ENCODE peak calls at places on chromosomes 2 and 18, in four cellular contexts. E is GM12878, O is GM12891, P is spleen. I is an unnamed sample.

GRCh38 chr2:215966274-215966673 is 47.1 kb downstream of the MREG start:
- DNase-seq in E (no peak), O (no peak), P (no peak), I (no peak)

GRCh38 chr2:63514781-63515180 is 73.5 kb downstream of the WDPCP start:
- DNase-seq in E (no peak), O (no peak), P (no peak), I (no peak)

GRCh38 chr2:10297950-10298349 is 4.8 kb upstream of the HPCAL1 start:
- DNase-seq in E (no peak), O (no peak), P (no peak), I (no peak)

GRCh38 chr2:64260817-64261216 is 116.6 kb upstream of the PELI1 start:
- DNase-seq in E (peak), O (no peak), P (peak), I (peak)

GRCh38 chr2:42513252-42513918 is 19.6 kb upstream of the KCNG3 start:
- DNase-seq in E (no peak), O (no peak), P (no peak), I (no peak)

GRCh38 chr2:165162466-165162865 is 41.4 kb downstream of the SCN3A start:
- DNase-seq in E (no peak), O (no peak), P (no peak), I (no peak)

GRCh38 chr2:158818511-158818910 is 23.4 kb downstream of the DAPL1 start:
- DNase-seq in E (no peak), O (no peak), P (no peak), I (no peak)

GRCh38 chr2:226466589-226466988 is 333.0 kb downstream of the IRS1 start:
- DNase-seq in E (no peak), O (no peak), P (no peak), I (no peak)

GRCh38 chr2:8580316-8581047 is 101.4 kb upstream of the ID2 start:
- DNase-seq in E (no peak), O (no peak), P (peak), I (no peak)

GRCh38 chr2:127564429-127565260 is 29.2 kb downstream of the MYO7B start:
- DNase-seq in E (no peak), O (no peak), P (peak), I (no peak)

GRCh38 chr18:1292167-1292566 is 387.5 kb downstream of the ADCYAP1 start:
- DNase-seq in E (no peak), O (no peak), P (no peak), I (no peak)

GRCh38 chr2:63520793-63521192 is 67.5 kb downstream of the WDPCP start:
- DNase-seq in E (no peak), O (no peak), P (no peak), I (no peak)

GRCh38 chr2:53970095-53970897 is 497 bp downstream of the PSME4 start:
- DNase-seq in E (no peak), O (no peak), P (no peak), I (peak)

GRCh38 chr2:131521961-131522781 is 5.5 kb upstream of the CCDC74A start:
- DNase-seq in E (no peak), O (no peak), P (peak), I (no peak)

GRCh38 chr2:96927420-96928171 is 57.7 kb upstream of the SEMA4C start:
- DNase-seq in E (no peak), O (no peak), P (no peak), I (peak)

GRCh38 chr2:107511970-107512789 is 314.5 kb upstream of the RGPD4 start:
- DNase-seq in E (no peak), O (no peak), P (no peak), I (no peak)

GRCh38 chr18:13624563-13625237 is 101.7 kb downstream of the FAM210A start:
- DNase-seq in E (no peak), O (no peak), P (peak), I (no peak)

GRCh38 chr18:44887227-44887631 is 206.5 kb downstream of the SETBP1 start:
- DNase-seq in E (peak), O (peak), P (no peak), I (no peak)

GRCh38 chr2:26088038-26088643 is 54.3 kb downstream of the RAB10 start:
- DNase-seq in E (no peak), O (no peak), P (no peak), I (no peak)

GRCh38 chr2:28163627-28164279 is 228.9 kb upstream of the FOSL2 start:
- DNase-seq in E (no peak), O (no peak), P (no peak), I (no peak)

GRCh38 chr2:102141915-102142828 is at the start of gene IL1R1:
- DNase-seq in E (no peak), O (peak), P (peak), I (peak)

GRCh38 chr2:52391576-52391975 is 1359.6 kb upstream of the NRXN1 start:
- DNase-seq in E (no peak), O (no peak), P (no peak), I (no peak)

GRCh38 chr2:113309655-113310387 is 31.1 kb upstream of the PAX8 start:
- DNase-seq in E (no peak), O (no peak), P (no peak), I (no peak)

GRCh38 chr2:113304702-113305101 is 26.0 kb upstream of the PAX8 start:
- DNase-seq in E (no peak), O (no peak), P (no peak), I (no peak)

GRCh38 chr2:113305146-113305545 is 26.4 kb upstream of the PAX8 start:
- DNase-seq in E (no peak), O (no peak), P (no peak), I (no peak)
- TF ChIP-seq POLR2AphosphoS5 in E (no peak), O (no peak), P (no peak), I (no peak)

DNA sequence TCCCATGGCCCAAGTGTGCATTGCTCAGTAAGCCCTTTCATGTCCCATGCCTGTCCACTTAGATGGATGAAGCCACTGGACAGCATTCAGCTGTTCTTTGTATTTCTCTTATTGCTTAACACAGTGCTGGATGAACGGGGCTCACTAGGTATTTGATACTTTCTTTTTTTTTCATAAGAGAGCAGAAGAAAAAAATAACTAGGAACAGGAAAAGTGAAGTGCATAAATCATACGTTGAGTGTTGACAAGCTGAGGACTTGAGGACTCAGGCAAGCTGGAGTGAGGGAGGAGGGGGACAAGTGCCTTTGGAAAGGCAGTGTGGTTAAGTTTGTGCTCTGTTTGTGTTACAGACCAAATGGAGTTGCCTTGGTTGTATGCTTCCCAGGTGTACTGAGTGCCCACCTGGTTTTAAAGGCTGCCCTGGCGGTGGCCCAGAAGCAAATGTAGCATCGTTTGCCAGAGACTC is 240.8 kb downstream of the PRKCE start:
- DNase-seq in E (no peak), O (no peak), P (no peak), I (no peak)
- TF ChIP-seq POLR2AphosphoS5 in E (no peak), O (no peak), P (no peak), I (no peak)

DNA sequence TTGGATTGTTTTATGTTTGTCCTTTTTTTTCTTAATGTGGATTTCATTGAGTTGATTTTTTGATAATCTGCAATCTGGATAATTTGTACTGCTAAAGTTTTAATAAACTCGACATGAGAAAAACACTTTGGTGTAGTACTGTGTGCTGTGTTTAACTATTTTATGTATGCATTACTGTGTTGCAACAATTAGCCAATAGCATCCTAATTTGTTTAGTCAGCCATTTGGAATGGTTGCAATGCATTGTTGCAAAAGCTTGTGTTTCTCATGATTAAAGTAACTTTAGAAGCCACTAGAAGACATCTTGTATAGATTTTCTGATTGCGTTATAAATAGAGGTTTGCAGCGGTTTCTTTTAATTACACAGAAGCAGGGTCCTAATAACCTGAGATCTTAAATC is 53.5 kb downstream of the PPIG start:
- DNase-seq in E (no peak), O (no peak), P (no peak), I (no peak)
- TF ChIP-seq POLR2AphosphoS5 in E (no peak), O (no peak), P (no peak), I (no peak)

GRCh38 chr2:66443977-66444855 is 9.3 kb downstream of the MEIS1 start:
- DNase-seq in E (no peak), O (no peak), P (no peak), I (no peak)
- TF ChIP-seq POLR2AphosphoS5 in E (no peak), O (no peak), P (peak), I (no peak)

GRCh38 chr2:46866770-46867246 is 48.8 kb downstream of the MCFD2 start:
- DNase-seq in E (no peak), O (no peak), P (no peak), I (no peak)
- TF ChIP-seq POLR2AphosphoS5 in E (no peak), O (no peak), P (no peak), I (peak)

GRCh38 chr2:76973610-76974009 is 548.6 kb downstream of the LRRTM4 start:
- DNase-seq in E (no peak), O (no peak), P (no peak), I (no peak)
- TF ChIP-seq POLR2AphosphoS5 in E (no peak), O (no peak), P (no peak), I (no peak)